ENCODE peak calls at places on chromosome 16, in nine cellular contexts. P is left ventricle myocardium inferior, W is colonic mucosa, Z is AG04450, N is heart left ventricle, Q is GM23248, K is fibroblast of lung, C is SJSA1, H is PC-9. G is an unnamed sample.

GRCh38 chr16:56860226-56861020 is 4.6 kb upstream of the SLC12A3 start:
- DNase-seq in P (no peak), W (no peak), Z (no peak), N (no peak), Q (no peak), K (peak; percentile 12), C (no peak), H (no peak), G (no peak)

GRCh38 chr16:28003021-28003865 is 60.3 kb downstream of the GSG1L start:
- DNase-seq in P (no peak), W (no peak), Z (no peak), N (no peak), Q (no peak), K (no peak), C (no peak), H (no peak), G (no peak)

GRCh38 chr16:4090476-4090875 is 25.8 kb downstream of the ADCY9 start:
- DNase-seq in P (peak; percentile 64), W (peak; percentile 56), Z (no peak), N (peak; percentile 75), Q (peak; percentile 50), K (no peak), C (no peak), H (no peak), G (no peak)

GRCh38 chr16:24853830-24854229 is 8.1 kb downstream of the SLC5A11 start:
- DNase-seq in P (peak; percentile 19), W (no peak), Z (no peak), N (peak; percentile 39), Q (peak; percentile 66), K (peak; percentile 49), C (peak; percentile 35), H (no peak), G (no peak)

GRCh38 chr16:65126845-65127624 is 5.2 kb upstream of the CDH11 start:
- DNase-seq in P (no peak), W (no peak), Z (no peak), N (no peak), Q (no peak), K (no peak), C (no peak), H (no peak), G (no peak)

GRCh38 chr16:14559809-14560227 is 70.2 kb downstream of the PARN start:
- DNase-seq in P (no peak), W (no peak), Z (no peak), N (no peak), Q (no peak), K (peak; percentile 20), C (peak; percentile 36), H (no peak), G (no peak)

GRCh38 chr16:87132361-87133014 is 184.7 kb downstream of the C16orf95 start:
- DNase-seq in P (peak; percentile 32), W (no peak), Z (peak; percentile 8), N (no peak), Q (peak; percentile 81), K (peak; percentile 83), C (peak; percentile 70), H (no peak), G (no peak)

GRCh38 chr16:50616883-50617629 is 64.1 kb downstream of the SNX20 start:
- DNase-seq in P (no peak), W (no peak), Z (no peak), N (no peak), Q (no peak), K (peak; percentile 17), C (no peak), H (no peak), G (peak; percentile 28)

GRCh38 chr16:17357302-17358062 is 113.3 kb downstream of the XYLT1 start:
- DNase-seq in P (no peak), W (no peak), Z (no peak), N (no peak), Q (no peak), K (no peak), C (no peak), H (no peak), G (no peak)

GRCh38 chr16:11503566-11503965 is 83.2 kb downstream of the LITAF start:
- DNase-seq in P (no peak), W (no peak), Z (no peak), N (no peak), Q (no peak), K (no peak), C (no peak), H (no peak), G (no peak)

GRCh38 chr16:15703029-15703736 is 53.1 kb downstream of the NDE1 start:
- DNase-seq in P (no peak), W (no peak), Z (no peak), N (no peak), Q (no peak), K (no peak), C (no peak), H (no peak), G (no peak)

GRCh38 chr16:80274576-80275191 is 266.1 kb upstream of the DYNLRB2 start:
- DNase-seq in P (no peak), W (no peak), Z (peak; percentile 58), N (no peak), Q (peak; percentile 90), K (peak; percentile 96), C (peak; percentile 24), H (no peak), G (no peak)

DNA sequence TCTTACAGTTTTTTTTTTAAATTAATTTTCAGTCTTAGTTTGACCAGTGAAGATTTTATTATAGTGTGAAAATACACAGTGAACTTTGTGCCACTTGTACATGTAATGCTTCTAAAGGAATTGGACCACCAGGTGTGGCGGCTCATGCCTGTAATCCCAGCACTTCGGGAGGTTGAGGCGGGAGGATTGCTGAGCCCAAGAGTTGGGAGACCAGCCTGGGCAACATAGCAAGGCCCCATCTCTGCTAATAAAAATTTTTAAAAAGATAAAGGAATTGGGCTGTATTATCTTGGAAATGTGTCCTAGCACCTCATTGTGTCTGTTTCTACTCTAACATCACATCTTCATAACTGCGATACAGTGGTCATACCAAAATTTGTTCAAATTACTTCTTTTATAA is 3.8 kb downstream of the IST1 start:
- DNase-seq in P (no peak), W (no peak), Z (no peak), N (no peak), Q (no peak), K (no peak), C (no peak), H (no peak), G (no peak)
- H3K4me3 ChIP-seq in P (peak overlapping the region; percentile 37), W (no peak overlapping the region), Z (no peak overlapping the region), N (no peak overlapping the region), Q (no peak overlapping the region), K (no peak overlapping the region), C (no peak overlapping the region), H (no peak overlapping the region), G (no peak overlapping the region)

DNA sequence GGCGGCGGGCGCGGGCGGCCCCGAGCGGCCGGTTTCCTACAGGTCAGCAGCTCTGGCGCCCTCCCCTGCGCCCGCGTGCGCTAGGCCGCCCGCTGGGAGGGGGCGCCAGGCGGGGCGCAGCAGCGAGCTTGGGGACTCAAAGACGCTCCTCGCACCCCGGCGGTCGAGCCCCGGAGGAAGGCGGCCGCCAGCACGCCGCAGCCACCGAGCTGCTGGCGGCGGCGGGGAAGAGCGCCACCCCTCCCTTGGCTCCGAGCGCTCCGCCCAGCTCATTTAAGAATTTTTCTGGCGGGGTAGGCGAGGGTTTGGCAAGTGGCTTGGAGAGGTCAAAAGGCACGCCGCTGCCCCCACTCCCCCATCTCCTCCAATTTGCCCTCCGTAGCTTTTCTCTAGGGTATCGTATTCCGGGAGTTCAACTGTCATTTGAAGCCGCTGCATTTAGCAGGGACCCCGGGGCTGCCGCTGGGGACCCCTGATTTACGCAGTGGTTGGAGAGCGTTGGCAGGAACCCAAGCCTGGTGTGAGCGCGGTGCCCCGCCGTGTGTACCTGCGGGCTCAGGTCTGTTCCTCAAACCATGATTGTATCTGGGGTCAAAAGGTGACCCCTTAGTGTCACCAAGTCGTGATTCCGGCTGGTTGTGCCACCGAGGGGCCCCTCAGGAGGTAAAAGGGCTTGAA is 59.5 kb upstream of the GSE1 start:
- DNase-seq in P (peak; percentile 75), W (peak; percentile 76), Z (no peak), N (peak; percentile 84), Q (peak; percentile 76), K (peak; percentile 59), C (peak; percentile 81), H (peak; percentile 68), G (no peak)
- H3K27me3 ChIP-seq in P (no peaks in the 10 kb centered on the region), W (no peaks in the 10 kb centered on the region), Z (no peaks in the 10 kb centered on the region), N (no peaks in the 10 kb centered on the region), Q (no peaks in the 10 kb centered on the region), K (no peaks in the 10 kb centered on the region), C (no peaks in the 10 kb centered on the region), H (no peaks in the 10 kb centered on the region), G (no peaks in the 10 kb centered on the region)

DNA sequence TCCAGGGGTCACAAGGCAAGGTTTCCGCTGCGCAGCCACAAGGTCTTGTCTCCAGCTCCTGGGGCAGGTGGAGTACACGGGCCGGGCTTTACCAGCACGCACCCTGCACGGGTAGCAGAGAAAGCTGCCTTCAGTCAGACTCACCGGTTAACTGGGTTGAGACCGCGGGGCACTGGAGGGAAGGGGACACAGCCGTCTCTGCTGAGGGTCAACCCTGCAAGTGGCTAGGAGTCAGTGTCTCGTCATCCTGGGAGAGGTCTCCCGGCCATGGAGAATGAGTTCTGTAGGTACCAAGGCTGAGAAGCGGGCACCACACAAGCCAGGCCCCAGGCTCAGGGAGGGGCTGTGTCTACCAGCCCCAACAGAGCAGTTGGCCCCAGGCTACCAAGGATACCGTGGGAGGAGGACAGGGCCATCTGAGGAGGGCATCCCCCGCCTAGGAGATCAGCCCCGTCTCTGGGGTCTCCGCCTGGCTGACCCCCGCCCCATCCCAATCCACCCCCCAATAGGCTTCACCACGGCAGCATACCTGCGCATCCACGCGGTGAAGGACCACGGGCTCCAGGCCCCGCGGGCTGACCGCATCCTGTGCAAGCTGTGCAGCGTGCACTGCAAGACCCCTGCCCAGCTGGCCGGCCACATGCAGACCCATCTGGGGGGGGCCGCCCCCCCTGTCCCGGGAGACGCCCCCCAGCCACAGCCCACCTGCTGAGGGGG is 2.8 kb upstream of the PRRT2 start:
- DNase-seq in P (no peak), W (no peak), Z (no peak), N (no peak), Q (no peak), K (no peak), C (no peak), H (no peak), G (no peak)
- H3K4me3 ChIP-seq in P (peak overlapping the region; percentile 75), W (peak overlapping the region; percentile 48), Z (peak overlapping the region; percentile 72), N (no peak overlapping the region), Q (peak overlapping the region; percentile 80), K (no peak overlapping the region), C (peak overlapping the region; percentile 58), H (peak overlapping the region; percentile 58), G (no peak overlapping the region)

GRCh38 chr16:1048442-1049112 is 24.0 kb upstream of the SSTR5 start:
- DNase-seq in P (peak; percentile 75), W (peak; percentile 43), Z (no peak), N (peak; percentile 82), Q (peak; percentile 76), K (peak; percentile 17), C (no peak), H (peak; percentile 50), G (no peak)
- H3K27me3 ChIP-seq in P (peaks cover 96% of the 10 kb centered on the region), W (peaks cover 16% of the 10 kb centered on the region), Z (peaks cover 20% of the 10 kb centered on the region), N (peaks cover 51% of the 10 kb centered on the region), Q (peaks cover 4% of the 10 kb centered on the region), K (peaks cover 5% of the 10 kb centered on the region), C (peaks cover 68% of the 10 kb centered on the region), H (peaks cover 41% of the 10 kb centered on the region), G (peaks cover 60% of the 10 kb centered on the region)